ENCODE peak calls at places on chromosomes 1 and 21, in five cellular contexts. Y is lung, T is keratinocyte, F is aorta, I is transverse colon. H is an unnamed sample.

GRCh38 chr21:42238185-42238934 is 19.4 kb downstream of the ABCG1 start:
- DNase-seq in Y (no peak), T (no peak), F (no peak), I (no peak), H (no peak)

GRCh38 chr1:66852870-66853269 is 51.8 kb upstream of the INSL5 start:
- DNase-seq in Y (no peak), T (no peak), F (no peak), I (no peak), H (peak; percentile 8)

GRCh38 chr1:152110365-152110859 is 4.8 kb downstream of the TCHH start:
- DNase-seq in Y (no peak), T (no peak), F (peak; percentile 82), I (no peak), H (no peak)

GRCh38 chr1:84835169-84835568 is 57.8 kb downstream of the LPAR3 start:
- DNase-seq in Y (no peak), T (peak; percentile 82), F (no peak), I (no peak), H (peak; percentile 89)

GRCh38 chr1:150613061-150613920 is 16.1 kb downstream of the ENSA start:
- DNase-seq in Y (no peak), T (no peak), F (no peak), I (peak; percentile 69), H (peak; percentile 67)

GRCh38 chr1:162649606-162650005 is 17.3 kb downstream of the DDR2 start:
- DNase-seq in Y (no peak), T (no peak), F (no peak), I (no peak), H (no peak)

GRCh38 chr1:224189561-224189960 is 6.5 kb downstream of the DEGS1 start:
- DNase-seq in Y (no peak), T (no peak), F (no peak), I (no peak), H (no peak)

GRCh38 chr1:115545791-115546733 is 95.7 kb upstream of the VANGL1 start:
- DNase-seq in Y (no peak), T (peak; percentile 93), F (peak; percentile 75), I (peak; percentile 34), H (peak; percentile 85)

GRCh38 chr1:236608930-236609726 is 4.8 kb upstream of the HEATR1 start:
- DNase-seq in Y (peak; percentile 41), T (no peak), F (peak; percentile 85), I (peak; percentile 40), H (no peak)

GRCh38 chr1:88228153-88228552 is 455.9 kb upstream of the PKN2 start:
- DNase-seq in Y (no peak), T (no peak), F (no peak), I (no peak), H (no peak)

GRCh38 chr1:91876040-91876470 is 9.9 kb downstream of the TGFBR3 start:
- DNase-seq in Y (no peak), T (no peak), F (no peak), I (no peak), H (no peak)

GRCh38 chr1:172287207-172287606 is 133.3 kb upstream of the C1orf105 start:
- DNase-seq in Y (peak; percentile 39), T (no peak), F (peak; percentile 81), I (peak; percentile 14), H (no peak)

GRCh38 chr1:17305576-17306095 is 2.4 kb upstream of the PADI4 start:
- DNase-seq in Y (no peak), T (no peak), F (no peak), I (no peak), H (no peak)

GRCh38 chr1:70146488-70146887 is 58.9 kb downstream of the LRRC40 start:
- DNase-seq in Y (no peak), T (no peak), F (no peak), I (no peak), H (no peak)

GRCh38 chr1:218772575-218772974 is 401.1 kb upstream of the LYPLAL1 start:
- DNase-seq in Y (no peak), T (no peak), F (no peak), I (no peak), H (peak; percentile 14)

GRCh38 chr1:235708390-235708962 is 58.9 kb upstream of the GNG4 start:
- DNase-seq in Y (no peak), T (peak; percentile 40), F (no peak), I (no peak), H (peak; percentile 81)

GRCh38 chr21:27040738-27041137 is 73.8 kb upstream of the ADAMTS5 start:
- DNase-seq in Y (no peak), T (no peak), F (no peak), I (no peak), H (no peak)

GRCh38 chr21:34761758-34762330 is 93.0 kb downstream of the CLIC6 start:
- DNase-seq in Y (no peak), T (no peak), F (no peak), I (no peak), H (no peak)

GRCh38 chr1:101027194-101027772 is 1.7 kb upstream of the DPH5 start:
- DNase-seq in Y (no peak), T (no peak), F (no peak), I (no peak), H (no peak)

GRCh38 chr1:174258148-174258550 is 98.8 kb downstream of the RABGAP1L start:
- DNase-seq in Y (no peak), T (no peak), F (no peak), I (peak; percentile 33), H (no peak)

GRCh38 chr1:88973520-88974137 is 18.8 kb downstream of the KYAT3 start:
- DNase-seq in Y (no peak), T (no peak), F (no peak), I (no peak), H (no peak)

GRCh38 chr1:185337221-185337620 is 20.2 kb upstream of the IVNS1ABP start:
- DNase-seq in Y (no peak), T (no peak), F (no peak), I (no peak), H (no peak)

GRCh38 chr1:238690415-238690814 is 696.0 kb upstream of the CHRM3 start:
- DNase-seq in Y (no peak), T (no peak), F (no peak), I (no peak), H (no peak)

GRCh38 chr1:211726467-211726866 is 51.0 kb upstream of the NEK2 start:
- DNase-seq in Y (no peak), T (no peak), F (no peak), I (no peak), H (no peak)

GRCh38 chr1:212633144-212633543 is 24.6 kb downstream of the ATF3 start:
- DNase-seq in Y (no peak), T (no peak), F (no peak), I (no peak), H (no peak)

GRCh38 chr1:30302808-30303310 is 420.5 kb downstream of the MATN1 start:
- DNase-seq in Y (no peak), T (no peak), F (no peak), I (no peak), H (no peak)

GRCh38 chr1:232978091-232978634 is 27.8 kb downstream of the NTPCR start:
- DNase-seq in Y (no peak), T (no peak), F (no peak), I (no peak), H (no peak)

GRCh38 chr1:37323486-37324377 is 150.6 kb upstream of the ZC3H12A start:
- DNase-seq in Y (no peak), T (peak; percentile 5), F (peak; percentile 74), I (no peak), H (no peak)

GRCh38 chr1:87410771-87411170 is 82.1 kb downstream of the LMO4 start:
- DNase-seq in Y (no peak), T (no peak), F (no peak), I (peak; percentile 77), H (no peak)

GRCh38 chr1:97906567-97907228 is 14.1 kb downstream of the DPYD start:
- DNase-seq in Y (peak; percentile 50), T (no peak), F (peak; percentile 73), I (no peak), H (no peak)

GRCh38 chr1:15950302-15950701 is 25.6 kb downstream of the ZBTB17 start:
- DNase-seq in Y (no peak), T (no peak), F (no peak), I (no peak), H (no peak)

GRCh38 chr1:39196244-39197215 is 8.0 kb upstream of the MACF1 start:
- DNase-seq in Y (no peak), T (no peak), F (no peak), I (peak; percentile 26), H (no peak)

GRCh38 chr1:74426208-74426932 is 86.0 kb downstream of the LRRC53 start:
- DNase-seq in Y (no peak), T (no peak), F (no peak), I (no peak), H (no peak)

GRCh38 chr1:4408380-4408779 is 246.0 kb upstream of the AJAP1 start:
- DNase-seq in Y (no peak), T (no peak), F (no peak), I (no peak), H (no peak)

GRCh38 chr1:48610628-48611542 is 138.9 kb upstream of the SPATA6 start:
- DNase-seq in Y (no peak), T (no peak), F (no peak), I (no peak), H (no peak)

GRCh38 chr1:21280011-21280471 is 10.2 kb downstream of the ECE1 start:
- DNase-seq in Y (peak; percentile 34), T (no peak), F (no peak), I (peak; percentile 52), H (no peak)

GRCh38 chr1:43545686-43546387 is 15.2 kb downstream of the PTPRF start:
- DNase-seq in Y (peak; percentile 75), T (no peak), F (peak; percentile 91), I (peak; percentile 96), H (no peak)
- H3K27ac ChIP-seq in Y (no peak overlapping the region), T (peak overlapping the region; percentile 40), F (no peak overlapping the region), I (peak overlapping the region; percentile 82), H (no peak overlapping the region)

GRCh38 chr1:27153549-27153886 is 1.4 kb downstream of the SLC9A1 start:
- DNase-seq in Y (no peak), T (no peak), F (no peak), I (peak; percentile 47), H (no peak)
- H3K27ac ChIP-seq in Y (peak overlapping the region; percentile 92), T (peak overlapping the region; percentile 96), F (no peak overlapping the region), I (peak overlapping the region; percentile 90), H (peak overlapping the region; percentile 90)

GRCh38 chr1:93614550-93615200 is 67.0 kb downstream of the BCAR3 start:
- DNase-seq in Y (no peak), T (no peak), F (no peak), I (peak; percentile 70), H (peak; percentile 60)
- H3K27ac ChIP-seq in Y (peak overlapping the region; percentile 23), T (peak overlapping the region; percentile 68), F (peak overlapping the region; percentile 93), I (peak overlapping the region; percentile 42), H (peak overlapping the region; percentile 82)

GRCh38 chr1:95323117-95323516 is 89.1 kb downstream of the RWDD3 start:
- DNase-seq in Y (no peak), T (no peak), F (no peak), I (no peak), H (no peak)

GRCh38 chr1:95325337-95325736 is 91.3 kb downstream of the RWDD3 start:
- DNase-seq in Y (no peak), T (no peak), F (no peak), I (no peak), H (no peak)

GRCh38 chr1:95326023-95326422 is 92.0 kb downstream of the RWDD3 start:
- DNase-seq in Y (no peak), T (no peak), F (no peak), I (no peak), H (no peak)

DNA sequence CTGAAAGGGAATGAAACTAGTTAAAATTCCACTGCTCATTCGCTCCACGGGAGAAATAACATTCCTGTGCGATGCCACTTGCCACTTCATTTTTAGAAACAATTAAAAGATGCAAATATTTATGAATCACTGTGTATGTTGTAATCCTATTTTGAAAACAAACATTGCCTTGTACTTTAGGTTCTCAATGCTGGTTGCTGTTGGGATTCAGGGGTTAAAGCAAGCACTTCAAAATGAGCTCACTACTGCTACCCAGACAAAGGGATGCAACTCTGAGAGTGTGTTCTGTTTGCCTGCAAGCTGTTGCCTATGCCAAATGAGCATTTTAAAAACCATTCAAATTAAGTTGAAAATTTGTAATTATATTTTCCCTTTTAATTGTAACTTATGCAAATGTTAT is 87.5 kb downstream of the RWDD3 start:
- DNase-seq in Y (no peak), T (no peak), F (no peak), I (no peak), H (no peak)
- H3K27ac ChIP-seq in Y (no peak overlapping the region), T (no peak overlapping the region), F (no peak overlapping the region), I (no peak overlapping the region), H (no peak overlapping the region)

H was measured in epithelial cell of prostate.